ENCODE peak calls at places on chromosome 6, in six cellular contexts. T, X, E, K, V and C are unnamed samples.

GRCh38 chr6:34696189-34696738 is 303 bp downstream of the ILRUN start:
- DNase-seq in T (no peak), E (no peak), V (peak), K (peak), X (peak), C (peak)

GRCh38 chr6:44439270-44440045 is 52.0 kb downstream of the CDC5L start:
- DNase-seq in T (no peak), E (no peak), K (no peak), X (no peak), V (peak), C (peak)

GRCh38 chr6:38346291-38347079 is 293.2 kb downstream of the BTBD9 start:
- DNase-seq in X (no peak), E (no peak), K (no peak), T (no peak), V (peak), C (peak)

GRCh38 chr6:83083476-83083875 is 16.0 kb downstream of the DOP1A start:
- DNase-seq in V (no peak), T (no peak), K (no peak), E (no peak), X (no peak), C (no peak)

GRCh38 chr6:140977425-140977824 is 1155.3 kb upstream of the GJE1 start:
- DNase-seq in K (no peak), X (no peak), T (no peak), E (no peak), V (peak), C (no peak)

GRCh38 chr6:121008553-121008952 is 325.7 kb downstream of the TBC1D32 start:
- DNase-seq in E (no peak), T (no peak), K (no peak), V (no peak), X (no peak), C (no peak)

GRCh38 chr6:128327890-128328289 is 192.5 kb downstream of the PTPRK start:
- DNase-seq in X (no peak), V (peak), T (no peak), E (no peak), K (no peak), C (peak)

GRCh38 chr6:138996524-138996923 is 8.5 kb upstream of the REPS1 start:
- DNase-seq in E (no peak), T (no peak), X (no peak), V (peak), K (no peak), C (peak)

GRCh38 chr6:17429381-17430061 is 36.1 kb downstream of the CAP2 start:
- DNase-seq in X (no peak), K (no peak), V (no peak), T (no peak), E (no peak), C (no peak)

GRCh38 chr6:145749632-145750031 is 14.3 kb upstream of the EPM2A start:
- DNase-seq in T (no peak), X (no peak), E (no peak), V (peak), K (no peak), C (peak)

GRCh38 chr6:1117530-1118286 is 194.2 kb upstream of the FOXQ1 start:
- DNase-seq in V (no peak), X (no peak), E (no peak), K (no peak), T (no peak), C (no peak)

GRCh38 chr6:79134699-79135474 is 56.8 kb upstream of the PHIP start:
- DNase-seq in X (no peak), K (no peak), E (no peak), V (no peak), T (no peak), C (peak)

GRCh38 chr6:99612551-99613397 is 6.1 kb downstream of the PRDM13 start:
- DNase-seq in E (no peak), T (no peak), V (no peak), X (no peak), K (no peak), C (no peak)

GRCh38 chr6:99613705-99614429 is 7.2 kb downstream of the PRDM13 start:
- DNase-seq in V (no peak), K (no peak), T (peak), X (no peak), E (peak), C (no peak)

GRCh38 chr6:99617131-99617530 is 10.5 kb downstream of the PRDM13 start:
- DNase-seq in X (no peak), V (no peak), K (no peak), T (no peak), E (no peak), C (no peak)

GRCh38 chr6:99613398-99613704 is 6.7 kb downstream of the PRDM13 start:
- DNase-seq in T (peak), K (no peak), V (peak), E (peak), X (no peak), C (no peak)

DNA sequence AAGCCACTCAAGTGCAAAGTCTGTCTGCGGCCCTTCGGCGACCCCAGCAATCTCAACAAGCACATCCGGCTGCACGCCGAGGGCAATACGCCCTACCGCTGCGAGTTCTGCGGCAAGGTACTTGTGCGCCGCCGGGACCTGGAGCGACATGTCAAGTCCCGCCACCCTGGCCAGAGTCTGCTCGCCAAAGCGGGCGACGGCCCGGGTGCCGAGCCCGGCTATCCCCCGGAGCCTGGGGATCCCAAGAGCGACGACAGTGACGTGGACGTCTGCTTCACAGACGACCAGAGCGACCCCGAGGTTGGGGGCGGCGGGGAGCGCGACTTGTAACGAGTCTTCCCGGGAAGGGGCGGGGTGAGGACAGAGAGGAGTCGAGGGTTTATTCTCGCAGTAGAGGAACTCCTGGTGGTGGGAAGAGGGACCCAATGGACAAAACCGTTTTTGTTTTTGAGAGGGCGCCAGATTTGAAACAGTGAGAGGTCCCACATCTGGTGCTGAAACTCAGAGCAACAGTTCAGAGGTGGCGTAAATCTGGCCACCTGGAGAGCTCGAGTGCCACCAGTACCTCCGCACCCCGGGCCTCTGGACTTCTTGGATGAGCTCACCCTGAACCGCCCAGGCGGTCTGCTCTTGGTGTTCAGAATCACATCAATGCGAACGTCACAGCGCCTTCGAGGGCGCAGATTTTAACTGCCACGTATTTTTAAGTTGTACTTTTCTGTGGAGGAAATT is 8.0 kb downstream of the PRDM13 start:
- DNase-seq in X (no peak), T (peak), K (no peak), V (no peak), E (peak), C (no peak)
- TF ChIP-seq CTCF in X (no peak), T (peak), K (peak), V (no peak), E (no peak), C (no peak)

DNA sequence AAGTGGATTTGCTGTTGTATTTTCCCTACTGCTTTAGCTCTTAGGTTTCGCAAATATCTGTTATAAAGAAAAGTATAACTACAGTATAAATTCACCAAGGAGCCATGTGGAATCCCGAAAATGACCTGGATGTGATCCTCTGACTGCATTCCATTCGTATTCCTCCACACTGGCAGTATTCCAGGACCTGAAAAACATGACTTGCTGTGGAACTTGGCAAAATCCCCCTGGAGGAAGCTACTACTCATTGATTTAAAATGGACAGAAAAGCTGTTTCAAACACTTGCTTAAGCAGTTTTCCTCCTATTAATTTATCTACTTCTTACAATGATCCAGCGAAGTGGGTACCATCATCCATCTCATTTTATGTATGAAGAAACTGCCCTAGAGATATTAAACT is 13.3 kb upstream of the ENPP5 start:
- DNase-seq in V (peak), T (no peak), E (no peak), K (no peak), X (no peak), C (peak)
- TF ChIP-seq CTCF in V (no peak), T (no peak), E (no peak), K (no peak), X (no peak), C (no peak)

GRCh38 chr6:168040856-168041496 is 38.0 kb downstream of the FRMD1 start:
- DNase-seq in T (no peak), E (no peak), K (no peak), V (no peak), X (no peak), C (no peak)
- TF ChIP-seq CTCF in T (no peak), E (no peak), K (no peak), V (no peak), X (no peak), C (no peak)

GRCh38 chr6:3120765-3121089 is 2.2 kb downstream of the BPHL start:
- DNase-seq in X (no peak), E (no peak), K (no peak), V (no peak), T (no peak), C (no peak)

GRCh38 chr6:3119040-3119723 is 671 bp downstream of the BPHL start:
- DNase-seq in X (no peak), T (no peak), E (peak), V (peak), K (no peak), C (peak)

GRCh38 chr6:3114377-3114776 is 4.1 kb upstream of the BPHL start:
- DNase-seq in K (no peak), E (no peak), V (no peak), T (no peak), X (no peak), C (no peak)

GRCh38 chr6:3117912-3118352 is 579 bp upstream of the BPHL start:
- DNase-seq in K (no peak), E (no peak), V (no peak), T (no peak), X (no peak), C (no peak)

GRCh38 chr6:3118353-3119039 is at the start of gene BPHL:
- DNase-seq in E (peak), X (peak), K (peak), T (peak), V (peak), C (peak)
- TF ChIP-seq CTCF in E (no peak), X (no peak), K (no peak), T (no peak), V (no peak), C (no peak)

GRCh38 chr6:8195714-8196104 is 93.4 kb upstream of the EEF1E1 start:
- DNase-seq in X (no peak), T (no peak), V (no peak), E (no peak), K (no peak), C (no peak)
- TF ChIP-seq CTCF in X (no peak), T (no peak), V (no peak), E (no peak), K (no peak), C (no peak)

GRCh38 chr6:31472259-31472658 is 25.7 kb upstream of the MICB start:
- DNase-seq in X (no peak), K (no peak), E (no peak), V (no peak), T (no peak), C (no peak)

GRCh38 chr6:31473780-31474725 is 23.9 kb upstream of the MICB start:
- DNase-seq in T (no peak), X (no peak), E (no peak), K (no peak), V (peak), C (peak)

GRCh38 chr6:31476515-31477139 is 21.3 kb upstream of the MICB start:
- DNase-seq in V (no peak), K (no peak), X (no peak), E (no peak), T (no peak), C (no peak)

GRCh38 chr6:31473244-31473643 is 24.7 kb upstream of the MICB start:
- DNase-seq in K (no peak), E (no peak), V (no peak), T (no peak), X (no peak), C (no peak)

DNA sequence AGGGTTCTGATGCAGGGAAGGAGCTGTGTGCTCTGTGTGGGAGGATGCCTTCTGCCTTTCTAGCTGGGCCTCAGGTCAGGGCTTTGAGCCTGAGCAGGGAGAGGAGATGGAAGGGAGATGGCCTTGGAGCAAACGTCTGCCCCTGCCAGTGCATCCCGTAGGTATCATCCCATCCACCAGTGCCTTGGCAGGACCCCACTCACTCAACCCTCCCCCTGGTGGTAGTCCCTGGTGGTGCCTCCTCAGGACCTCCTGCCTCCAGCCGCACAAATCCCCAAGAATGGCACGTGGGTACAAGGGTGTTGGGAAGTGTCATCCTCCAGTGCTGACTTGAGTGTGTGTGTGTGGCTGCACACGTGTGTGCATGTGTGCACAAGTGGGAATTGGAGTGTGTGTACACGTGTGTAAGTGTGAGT is 23.1 kb upstream of the MICB start:
- DNase-seq in E (no peak), X (no peak), K (no peak), T (peak), V (no peak), C (no peak)
- TF ChIP-seq CTCF in E (no peak), X (no peak), K (peak), T (peak), V (peak), C (no peak)

DNA sequence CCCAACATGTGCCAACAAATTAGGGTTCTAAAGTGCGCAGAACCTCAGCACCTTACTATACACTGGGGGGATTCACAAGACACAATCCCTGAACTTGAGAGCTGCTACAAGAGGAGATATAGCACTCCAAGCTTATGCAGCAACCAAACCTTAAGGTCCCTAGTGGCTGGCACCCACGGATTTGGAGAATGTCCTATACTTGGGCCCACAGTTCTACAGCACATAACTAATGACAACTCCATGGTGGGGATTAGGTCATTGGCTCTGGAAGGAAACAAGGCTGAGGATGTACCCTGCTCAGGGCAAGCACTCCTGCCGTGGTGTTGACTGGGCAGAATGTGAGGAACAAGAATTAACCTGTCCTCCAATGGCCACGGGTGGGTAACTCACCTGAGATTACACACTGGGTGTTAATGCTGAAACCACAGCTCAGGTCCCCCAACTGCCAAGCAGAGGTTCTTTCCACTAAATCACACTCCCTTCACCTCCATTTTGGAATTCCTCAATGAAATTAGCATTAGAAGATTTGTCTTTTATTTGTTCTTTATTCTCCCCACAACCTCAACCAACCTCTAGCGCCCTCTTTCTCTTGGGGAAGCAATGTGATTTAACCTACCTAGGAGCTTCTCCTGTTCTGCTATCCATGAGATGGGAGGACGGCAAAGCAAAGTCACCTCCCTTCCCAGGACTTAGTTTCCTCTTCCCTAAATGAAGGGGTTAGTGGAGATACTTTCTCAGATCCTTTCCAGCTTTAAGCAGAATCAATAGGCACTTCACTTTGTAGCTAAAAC is 32.0 kb downstream of the TRERF1 start:
- DNase-seq in E (no peak), V (no peak), K (no peak), X (no peak), T (no peak), C (peak)
- TF ChIP-seq CTCF in E (no peak), V (no peak), K (no peak), X (no peak), T (no peak), C (no peak)